ENCODE peak calls at places on chromosomes 3 and 15, in four cellular contexts. S, C, H and O are unnamed samples.

GRCh38 chr3:124701687-124702086 is 28.6 kb upstream of the UMPS start:
- DNase-seq in S (no peak), C (no peak), H (peak), O (no peak)

GRCh38 chr15:34262362-34262761 is 37.5 kb downstream of the EMC4 start:
- DNase-seq in S (no peak), C (no peak), H (no peak), O (no peak)

GRCh38 chr3:135163701-135164100 is 368.6 kb downstream of the EPHB1 start:
- DNase-seq in S (no peak), C (no peak), H (no peak), O (no peak)

GRCh38 chr15:71112429-71112828 is 2.8 kb upstream of the THSD4 start:
- DNase-seq in S (no peak), C (no peak), H (no peak), O (no peak)

GRCh38 chr3:155640098-155640497 is 104.8 kb downstream of the PLCH1 start:
- DNase-seq in S (no peak), C (no peak), H (no peak), O (no peak)

GRCh38 chr15:59443341-59444081 is 5.5 kb downstream of the FAM81A start:
- DNase-seq in S (no peak), C (no peak), H (no peak), O (no peak)

GRCh38 chr3:172096881-172097420 is 57.6 kb downstream of the FNDC3B start:
- DNase-seq in S (no peak), C (peak), H (peak), O (no peak)

GRCh38 chr15:89114974-89115373 is 26.7 kb downstream of the ABHD2 start:
- DNase-seq in S (no peak), C (no peak), H (peak), O (no peak)

GRCh38 chr3:14507345-14507741 is 32.8 kb downstream of the GRIP2 start:
- DNase-seq in S (no peak), C (no peak), H (no peak), O (no peak)

GRCh38 chr15:50114381-50114780 is 4.7 kb downstream of the ATP8B4 start:
- DNase-seq in S (no peak), C (no peak), H (no peak), O (no peak)

GRCh38 chr15:50112488-50113186 is 6.4 kb downstream of the ATP8B4 start:
- DNase-seq in S (no peak), C (no peak), H (no peak), O (no peak)

GRCh38 chr15:50116477-50116876 is 2.6 kb downstream of the ATP8B4 start:
- DNase-seq in S (no peak), C (peak), H (peak), O (no peak)

GRCh38 chr15:50109086-50109987 is 9.7 kb downstream of the ATP8B4 start:
- DNase-seq in S (no peak), C (no peak), H (peak), O (peak)

GRCh38 chr15:50113187-50113505 is 5.9 kb downstream of the ATP8B4 start:
- DNase-seq in S (no peak), C (no peak), H (no peak), O (no peak)
- H3K4me3 ChIP-seq in S (no peak), C (no peak), H (no peak), O (no peak)

GRCh38 chr15:91968610-91969009 is 115.1 kb downstream of the SLCO3A1 start:
- DNase-seq in S (no peak), C (no peak), H (no peak), O (no peak)

GRCh38 chr15:91967935-91968605 is 114.6 kb downstream of the SLCO3A1 start:
- DNase-seq in S (no peak), C (no peak), H (no peak), O (no peak)

GRCh38 chr15:91963051-91963450 is 109.5 kb downstream of the SLCO3A1 start:
- DNase-seq in S (no peak), C (no peak), H (no peak), O (no peak)

GRCh38 chr15:91966181-91966552 is 112.7 kb downstream of the SLCO3A1 start:
- DNase-seq in S (no peak), C (no peak), H (no peak), O (no peak)

GRCh38 chr15:91965501-91966180 is 112.1 kb downstream of the SLCO3A1 start:
- DNase-seq in S (peak), C (no peak), H (peak), O (no peak)
- H3K4me3 ChIP-seq in S (no peak), C (no peak), H (no peak), O (no peak)

DNA sequence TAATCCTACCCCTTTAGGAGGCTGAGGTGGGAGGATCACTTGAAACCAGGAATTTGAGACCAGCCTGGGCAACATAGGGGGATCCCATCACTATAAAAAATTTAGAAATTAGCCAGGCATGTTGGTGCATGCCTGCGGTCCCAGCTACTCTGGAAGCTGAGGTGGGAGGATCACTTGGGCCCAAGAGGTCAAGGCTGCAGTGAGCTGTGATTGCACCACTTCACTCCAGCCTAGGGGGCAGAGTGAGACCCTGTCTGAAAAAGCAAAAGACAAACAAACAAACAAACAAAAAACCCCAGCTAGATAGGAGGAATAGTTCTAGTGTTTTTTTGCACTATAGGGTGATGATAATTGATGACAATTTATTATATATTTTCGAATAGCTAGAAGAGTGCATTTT is 70.6 kb upstream of the CHRNB4 start:
- DNase-seq in S (no peak), C (no peak), H (no peak), O (no peak)
- H3K4me3 ChIP-seq in S (no peak), C (no peak), H (no peak), O (no peak)

DNA sequence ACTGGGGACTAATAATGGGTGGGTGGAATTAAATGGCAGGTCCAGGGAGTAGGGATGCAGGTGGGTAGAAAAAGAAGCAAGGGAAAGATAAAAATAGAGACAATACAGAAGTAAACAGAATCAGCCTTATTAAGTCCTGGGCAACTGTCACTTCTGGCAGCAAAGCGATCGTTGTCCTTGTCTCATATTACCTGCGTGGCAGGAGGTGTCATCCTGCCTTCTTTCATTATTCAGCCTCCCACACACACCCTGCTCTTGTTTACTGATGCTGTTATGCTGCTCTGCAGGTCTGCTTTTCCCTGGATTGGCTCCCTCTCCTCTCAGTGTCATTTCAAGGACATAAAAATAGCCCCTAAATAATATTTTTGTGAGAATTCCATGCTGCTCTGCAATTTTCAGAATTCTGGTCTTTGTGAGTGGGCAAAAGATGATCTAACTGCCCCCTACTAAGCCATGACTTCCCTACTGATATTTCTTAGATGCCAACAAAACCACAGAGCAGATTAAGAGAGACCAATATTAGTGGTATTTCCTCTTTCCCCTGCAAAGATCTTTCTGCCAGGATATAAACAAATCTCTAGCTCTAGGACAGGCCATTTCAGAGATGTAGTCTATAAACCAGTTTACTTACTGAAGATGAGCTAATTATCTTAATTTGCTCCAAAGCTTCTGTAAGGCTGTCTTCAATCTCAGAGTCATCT is 8.5 kb downstream of the VEPH1 start:
- DNase-seq in S (no peak), C (no peak), H (no peak), O (no peak)
- H3K4me3 ChIP-seq in S (no peak), C (no peak), H (no peak), O (no peak)

GRCh38 chr15:69082041-69082502 is 67.6 kb downstream of the NOX5 start:
- DNase-seq in S (no peak), C (no peak), H (peak), O (no peak)

GRCh38 chr15:69084404-69085030 is 70.0 kb downstream of the NOX5 start:
- DNase-seq in S (no peak), C (no peak), H (no peak), O (no peak)

GRCh38 chr15:69080958-69081248 is 66.4 kb downstream of the NOX5 start:
- DNase-seq in S (no peak), C (no peak), H (no peak), O (no peak)

GRCh38 chr15:69081310-69082004 is 67.0 kb downstream of the NOX5 start:
- DNase-seq in S (no peak), C (no peak), H (peak), O (no peak)

GRCh38 chr15:69082556-69082955 is 68.1 kb downstream of the NOX5 start:
- DNase-seq in S (no peak), C (no peak), H (no peak), O (no peak)
- H3K4me3 ChIP-seq in S (no peak), C (no peak), H (no peak), O (no peak)

DNA sequence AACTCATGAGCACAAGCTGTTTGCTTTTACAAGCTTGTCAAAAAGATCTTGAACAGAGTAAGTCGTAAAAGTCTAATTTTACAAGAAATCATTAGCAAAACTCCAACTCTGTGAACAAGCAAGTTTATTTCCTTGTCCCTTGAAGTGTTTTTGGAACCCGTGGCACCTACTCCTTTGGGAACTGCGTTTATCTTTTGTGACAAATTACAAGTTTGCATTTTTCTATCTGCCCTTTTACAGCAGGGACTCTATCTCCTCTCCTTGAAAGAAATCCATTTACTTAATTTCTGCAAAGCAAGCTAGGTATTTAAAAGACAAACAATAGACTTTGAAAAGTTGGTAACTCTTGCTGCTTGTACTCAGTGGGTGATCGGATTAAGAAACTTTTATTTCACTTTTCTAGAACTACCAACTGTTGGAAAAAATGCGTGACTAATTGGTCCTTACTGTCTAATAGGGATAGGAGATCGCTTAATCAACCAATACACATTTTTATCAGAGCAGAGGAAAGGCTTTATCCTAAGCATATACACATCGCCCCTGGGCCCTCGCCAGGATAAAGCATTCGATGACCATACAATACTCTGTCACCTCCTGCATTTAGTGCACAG is 1.9 kb downstream of the PRTG start:
- DNase-seq in S (no peak), C (no peak), H (no peak), O (no peak)
- H3K4me3 ChIP-seq in S (no peak), C (no peak), H (no peak), O (no peak)

GRCh38 chr3:50195501-50196252 is 4.3 kb downstream of the GNAT1 start:
- DNase-seq in S (no peak), C (no peak), H (no peak), O (no peak)

GRCh38 chr3:50196253-50196801 is 4.9 kb downstream of the GNAT1 start:
- DNase-seq in S (no peak), C (no peak), H (no peak), O (no peak)

GRCh38 chr3:50193746-50194127 is 2.3 kb downstream of the GNAT1 start:
- DNase-seq in S (no peak), C (no peak), H (no peak), O (no peak)

GRCh38 chr3:50194128-50194902 is 2.9 kb downstream of the GNAT1 start:
- DNase-seq in S (peak), C (peak), H (peak), O (peak)

GRCh38 chr3:50194903-50195500 is 3.6 kb downstream of the GNAT1 start:
- DNase-seq in S (no peak), C (no peak), H (no peak), O (peak)
- H3K4me3 ChIP-seq in S (peak), C (no peak), H (no peak), O (peak)

DNA sequence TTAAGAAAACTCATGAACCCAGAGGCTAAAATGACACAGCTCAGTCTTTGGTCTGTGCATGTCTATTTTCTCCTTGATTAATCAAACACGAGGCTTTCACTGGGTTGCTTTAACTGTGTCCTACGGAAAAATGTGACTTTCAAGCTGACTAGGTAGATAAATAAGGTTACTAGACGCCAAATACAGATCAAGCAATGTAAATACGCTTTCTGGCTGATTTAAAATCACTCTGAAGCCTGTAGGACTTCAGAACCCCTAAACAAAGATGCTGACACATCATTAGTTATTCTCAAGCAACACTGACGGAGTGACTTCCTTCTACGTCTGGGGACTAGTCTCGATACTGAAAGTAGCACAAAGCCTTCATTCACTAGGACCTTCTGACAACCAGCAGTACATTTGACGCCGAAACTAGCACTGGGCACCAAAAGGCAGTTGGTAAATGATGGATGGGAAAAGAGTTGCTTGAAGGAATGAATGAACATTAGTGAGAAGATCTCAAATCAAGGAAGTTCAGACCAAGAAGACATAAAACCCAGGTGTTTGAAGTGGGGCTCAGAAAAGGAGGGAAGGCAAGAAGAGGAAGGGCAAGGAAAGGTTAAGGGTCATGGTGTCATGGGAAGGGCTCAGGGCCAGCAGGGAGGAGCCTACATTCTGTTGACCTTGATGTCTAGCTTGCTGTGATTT is 67.1 kb upstream of the CDV3 start:
- DNase-seq in S (peak), C (no peak), H (no peak), O (no peak)
- H3K4me3 ChIP-seq in S (peak), C (no peak), H (no peak), O (no peak)

GRCh38 chr3:110849060-110849459 is 222.6 kb upstream of the NECTIN3 start:
- DNase-seq in S (no peak), C (no peak), H (no peak), O (no peak)
- H3K4me3 ChIP-seq in S (no peak), C (no peak), H (no peak), O (no peak)

DNA sequence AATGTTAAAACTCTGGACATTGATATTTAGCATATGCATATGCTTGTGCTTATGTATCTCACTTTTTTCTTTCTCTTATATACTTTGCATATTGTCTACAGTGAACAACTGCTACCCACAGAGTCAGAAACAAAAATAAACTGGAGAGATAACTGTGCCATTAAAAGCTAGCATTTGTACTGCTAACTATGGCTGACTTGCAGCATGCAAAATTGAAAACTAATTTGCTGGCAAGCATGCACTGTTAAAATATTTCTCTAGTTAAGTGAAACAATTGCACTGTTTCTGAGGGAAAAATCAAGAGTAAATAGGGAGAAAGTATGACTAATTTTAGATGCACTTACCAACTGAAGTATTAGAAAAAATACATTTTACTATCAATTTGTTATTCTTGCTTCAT is 177.8 kb downstream of the CBLB start:
- DNase-seq in S (no peak), C (no peak), H (no peak), O (no peak)
- H3K4me3 ChIP-seq in S (no peak), C (no peak), H (no peak), O (no peak)